ENCODE peak calls at places on chromosomes 5 and 9, in eight cellular contexts. G is CD8-positive, alpha-beta T cell; K is prostate gland; Q is thoracic aorta; A is heart left ventricle; Z is IMR-90; P is sigmoid colon; H is mucosa of descending colon. J is an unnamed sample. For H3K4me1, the result is how much of the 10 kb centered on the place peaks cover.

GRCh38 chr9:87122947-87123685 is 175.8 kb upstream of the GAS1 start:
- DNase-seq in P (no peak), A (no peak), Z (peak), Q (no peak), K (no peak), H (no peak), G (no peak), J (no peak)

GRCh38 chr9:114844766-114845165 is 38.9 kb upstream of the TNFSF15 start:
- DNase-seq in A (no peak), Z (no peak), K (no peak), H (no peak), Q (no peak), P (no peak), G (no peak), J (no peak)

GRCh38 chr5:39605145-39605544 is 180.4 kb upstream of the DAB2 start:
- DNase-seq in Q (no peak), A (no peak), H (no peak), P (no peak), Z (no peak), G (no peak), K (no peak), J (no peak)

GRCh38 chr5:140261403-140262171 is 41.3 kb downstream of the PFDN1 start:
- DNase-seq in A (no peak), K (peak), Z (peak), Q (peak), P (peak), G (no peak), H (peak), J (no peak)

GRCh38 chr5:74587895-74588294 is 52.6 kb downstream of the ENC1 start:
- DNase-seq in P (no peak), Q (no peak), K (no peak), H (no peak), G (no peak), Z (no peak), A (no peak), J (no peak)

GRCh38 chr5:58582004-58582403 is 871 bp upstream of the RAB3C start:
- DNase-seq in G (no peak), K (no peak), P (no peak), H (no peak), A (peak), Q (no peak), Z (no peak), J (no peak)

GRCh38 chr9:8800196-8800595 is 1000.6 kb upstream of the DMAC1 start:
- DNase-seq in H (no peak), P (no peak), K (no peak), Z (no peak), A (no peak), G (no peak), Q (no peak), J (no peak)

GRCh38 chr5:66021585-66021984 is 95.2 kb downstream of the ERBIN start:
- DNase-seq in A (no peak), K (no peak), P (no peak), H (no peak), Z (no peak), Q (no peak), G (no peak), J (no peak)

GRCh38 chr9:18638448-18639249 is 164.7 kb downstream of the ADAMTSL1 start:
- DNase-seq in K (no peak), G (no peak), Q (no peak), A (no peak), Z (peak), P (no peak), H (no peak), J (no peak)

GRCh38 chr5:21391506-21391905 is 1403.5 kb upstream of the CDH18 start:
- DNase-seq in A (no peak), P (no peak), H (no peak), G (no peak), K (no peak), Z (peak), Q (no peak), J (no peak)

GRCh38 chr5:16855475-16855874 is 80.6 kb downstream of the MYO10 start:
- DNase-seq in K (no peak), A (no peak), G (no peak), H (no peak), Z (peak), P (no peak), Q (no peak), J (no peak)

GRCh38 chr9:112224401-112225289 is 49.5 kb upstream of the SUSD1 start:
- DNase-seq in P (no peak), G (no peak), Q (no peak), K (no peak), H (no peak), Z (peak), A (no peak), J (no peak)

GRCh38 chr5:109297900-109298299 is 111.9 kb downstream of the PJA2 start:
- DNase-seq in Q (no peak), P (no peak), Z (no peak), A (no peak), H (no peak), G (no peak), K (no peak), J (no peak)

GRCh38 chr5:174281855-174282254 is 236.3 kb downstream of the NSG2 start:
- DNase-seq in Z (no peak), A (no peak), P (no peak), K (no peak), Q (no peak), G (no peak), H (no peak), J (no peak)

GRCh38 chr5:38742821-38743220 is 103.0 kb upstream of the OSMR start:
- DNase-seq in Q (no peak), G (no peak), H (no peak), P (no peak), A (no peak), K (no peak), Z (no peak), J (no peak)

GRCh38 chr5:151670953-151671636 is 15.6 kb downstream of the SPARC start:
- DNase-seq in H (no peak), Q (peak), P (no peak), Z (peak), G (no peak), A (no peak), K (no peak), J (no peak)

GRCh38 chr9:1198085-1198484 is 147.9 kb downstream of the DMRT2 start:
- DNase-seq in G (no peak), Q (no peak), Z (peak), A (no peak), K (no peak), P (no peak), H (no peak), J (no peak)

GRCh38 chr5:102664946-102665345 is 90.2 kb upstream of the PAM start:
- DNase-seq in Z (no peak), P (no peak), K (no peak), A (no peak), Q (no peak), G (no peak), H (no peak), J (no peak)

GRCh38 chr5:93145019-93145418 is 436.0 kb downstream of the NR2F1-AS1 start:
- DNase-seq in H (peak), K (no peak), P (no peak), Q (no peak), G (no peak), A (no peak), Z (no peak), J (no peak)

GRCh38 chr9:95043826-95044225 is 273.7 kb downstream of the FANCC start:
- DNase-seq in H (no peak), P (no peak), K (no peak), Z (no peak), G (no peak), A (no peak), Q (no peak), J (no peak)

GRCh38 chr5:92283521-92283920 is 900.4 kb upstream of the ARRDC3 start:
- DNase-seq in H (no peak), P (no peak), Z (no peak), Q (no peak), A (no peak), G (no peak), K (no peak), J (no peak)

GRCh38 chr5:138927979-138928378 is 52.8 kb upstream of the LRRTM2 start:
- DNase-seq in K (no peak), H (peak), Q (no peak), G (no peak), Z (peak), P (no peak), A (peak), J (no peak)

GRCh38 chr9:20985851-20986600 is 45.4 kb downstream of the HACD4 start:
- DNase-seq in H (no peak), P (no peak), A (no peak), G (no peak), K (no peak), Q (no peak), Z (no peak), J (no peak)

DNA sequence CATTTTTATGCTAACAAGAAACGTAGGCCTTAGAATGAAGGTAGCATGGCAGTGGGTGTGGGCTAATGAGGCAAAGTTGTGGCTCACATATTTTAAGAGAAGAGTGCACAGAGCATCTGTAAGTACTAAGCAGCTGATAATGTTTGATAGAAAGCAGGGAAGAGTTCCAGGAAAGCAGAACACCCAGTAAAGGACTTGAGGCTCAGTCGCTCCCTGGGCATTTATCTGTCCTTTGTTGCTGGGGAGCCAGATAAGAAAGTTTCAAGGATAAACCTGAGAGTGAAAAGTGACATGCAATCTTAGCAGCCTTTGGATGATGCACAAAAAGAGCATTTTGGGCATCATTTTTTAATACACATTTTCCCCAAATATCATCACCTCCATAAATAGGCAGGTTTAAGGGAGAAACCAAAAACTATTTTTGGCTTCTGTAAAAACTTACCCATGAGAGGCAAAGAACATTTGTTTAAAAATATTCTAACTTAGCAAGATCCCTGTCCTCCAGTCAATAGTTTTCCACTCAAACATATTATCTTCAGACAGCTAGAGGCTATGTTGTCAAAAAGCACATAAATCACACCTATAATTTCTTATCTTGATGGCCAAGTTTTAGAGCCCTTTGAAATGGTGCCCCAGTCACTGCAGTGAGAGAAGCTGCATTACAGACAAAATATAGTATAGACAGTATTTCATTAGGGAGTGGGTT is 3.4 kb downstream of the FREM1 start:
- DNase-seq in H (no peak), K (no peak), Z (no peak), G (no peak), P (no peak), A (no peak), Q (no peak), J (no peak)
- H3K4me3 ChIP-seq in H (no peak), K (no peak), Z (no peak), G (no peak), P (no peak), A (no peak), Q (peak), J (no peak)

GRCh38 chr9:128383007-128383753 is 12.0 kb downstream of the URM1 start:
- DNase-seq in G (no peak), Z (no peak), K (no peak), Q (no peak), H (no peak), A (no peak), P (no peak), J (no peak)

GRCh38 chr9:128383791-128384190 is 12.6 kb downstream of the URM1 start:
- DNase-seq in K (no peak), G (no peak), H (no peak), Z (no peak), A (no peak), P (no peak), Q (no peak), J (no peak)

GRCh38 chr9:128382261-128382660 is 11.1 kb downstream of the URM1 start:
- DNase-seq in G (no peak), Q (no peak), Z (no peak), K (no peak), P (no peak), A (no peak), H (no peak), J (no peak)

GRCh38 chr9:128384801-128385492 is 13.8 kb downstream of the URM1 start:
- DNase-seq in P (no peak), K (no peak), G (no peak), A (no peak), Q (no peak), H (no peak), Z (no peak), J (no peak)

GRCh38 chr9:128385493-128386205 is 14.5 kb downstream of the URM1 start:
- DNase-seq in Q (no peak), K (no peak), P (no peak), H (no peak), Z (no peak), A (no peak), G (no peak), J (no peak)
- H3K4me1 ChIP-seq in Q (under half), K (under half), P (under half), H (under half), Z (under half), A (under half), G (under half), J (under half)

GRCh38 chr5:15459200-15459599 is 40.8 kb upstream of the FBXL7 start:
- DNase-seq in A (no peak), Q (no peak), G (no peak), Z (no peak), K (no peak), P (no peak), H (no peak), J (no peak)

DNA sequence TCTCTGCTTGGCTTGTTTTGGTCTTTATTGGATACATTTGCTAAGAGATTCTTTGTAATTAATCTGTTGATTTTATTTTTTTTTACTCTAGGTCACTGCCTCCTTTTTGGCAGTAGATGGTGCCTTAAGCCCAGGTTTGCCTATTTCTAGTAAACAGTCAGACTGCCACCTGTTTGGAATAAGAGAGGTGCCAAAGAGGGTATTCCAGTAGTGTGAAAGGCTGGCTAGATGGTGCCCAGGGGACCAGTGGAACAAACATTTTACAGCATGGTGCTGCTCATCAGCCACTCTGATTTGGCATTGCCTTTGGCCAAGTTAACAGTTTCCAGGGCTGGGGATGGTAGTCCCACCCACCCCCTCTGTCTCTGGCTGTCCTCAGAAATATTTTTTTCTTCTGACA is 36.7 kb upstream of the FBXL7 start:
- DNase-seq in Z (peak), G (no peak), A (no peak), P (no peak), K (no peak), H (no peak), Q (no peak), J (no peak)
- TF ChIP-seq CTCF in Z (peak), G (no peak), A (peak), P (no peak), K (no peak), H (no peak), Q (no peak), J (peak)

GRCh38 chr5:56335212-56335611 is 102.1 kb upstream of the ANKRD55 start:
- DNase-seq in Q (no peak), Z (no peak), P (no peak), G (no peak), K (no peak), A (no peak), H (no peak), J (no peak)
- H3K4me3 ChIP-seq in Q (no peak), Z (no peak), P (no peak), G (no peak), K (no peak), A (no peak), H (no peak), J (no peak)

GRCh38 chr5:78594946-78595921 is 53.3 kb downstream of the LHFPL2 start:
- DNase-seq in K (peak), H (no peak), P (peak), Q (peak), A (no peak), Z (peak), G (no peak), J (no peak)
- H3K4me1 ChIP-seq in K (under half), H (under half), P (half or more), Q (half or more), A (under half), Z (under half), G (under half), J (under half)

GRCh38 chr9:108636023-108636422 is 219.8 kb downstream of the ACTL7B start:
- DNase-seq in A (no peak), P (no peak), H (no peak), K (no peak), Q (no peak), G (no peak), Z (no peak), J (no peak)
- TF ChIP-seq CTCF in A (no peak), P (no peak), H (no peak), K (no peak), Q (no peak), G (no peak), Z (no peak), J (no peak)

DNA sequence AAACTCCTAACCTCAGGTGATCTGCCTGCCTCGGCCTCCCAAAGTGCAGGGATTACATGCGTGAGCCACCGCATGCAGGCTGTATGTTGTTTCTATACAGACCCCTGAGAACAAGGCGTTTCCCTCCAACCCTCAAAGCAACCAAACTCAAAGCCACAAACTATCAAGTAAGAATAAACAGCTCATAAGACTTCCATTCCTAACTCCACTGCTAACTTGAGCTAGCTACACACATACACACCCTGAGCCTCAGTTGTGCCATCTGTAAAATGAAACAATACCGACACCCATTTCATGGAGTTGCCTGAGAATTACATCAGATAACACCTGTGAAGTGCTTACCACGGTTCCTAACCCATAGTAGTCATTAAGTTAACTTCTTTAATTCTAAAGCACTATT is 70.8 kb downstream of the SERINC5 start:
- DNase-seq in G (no peak), H (no peak), Q (no peak), K (no peak), Z (no peak), A (no peak), P (no peak), J (no peak)
- H3K4me3 ChIP-seq in G (no peak), H (no peak), Q (no peak), K (no peak), Z (no peak), A (no peak), P (no peak), J (no peak)

GRCh38 chr9:131409458-131409992 is 15.6 kb downstream of the PRRC2B start:
- DNase-seq in Z (no peak), A (no peak), P (no peak), K (no peak), G (no peak), H (no peak), Q (no peak), J (no peak)
- H3K4me1 ChIP-seq in Z (under half), A (half or more), P (half or more), K (under half), G (half or more), H (under half), Q (half or more), J (half or more)

DNA sequence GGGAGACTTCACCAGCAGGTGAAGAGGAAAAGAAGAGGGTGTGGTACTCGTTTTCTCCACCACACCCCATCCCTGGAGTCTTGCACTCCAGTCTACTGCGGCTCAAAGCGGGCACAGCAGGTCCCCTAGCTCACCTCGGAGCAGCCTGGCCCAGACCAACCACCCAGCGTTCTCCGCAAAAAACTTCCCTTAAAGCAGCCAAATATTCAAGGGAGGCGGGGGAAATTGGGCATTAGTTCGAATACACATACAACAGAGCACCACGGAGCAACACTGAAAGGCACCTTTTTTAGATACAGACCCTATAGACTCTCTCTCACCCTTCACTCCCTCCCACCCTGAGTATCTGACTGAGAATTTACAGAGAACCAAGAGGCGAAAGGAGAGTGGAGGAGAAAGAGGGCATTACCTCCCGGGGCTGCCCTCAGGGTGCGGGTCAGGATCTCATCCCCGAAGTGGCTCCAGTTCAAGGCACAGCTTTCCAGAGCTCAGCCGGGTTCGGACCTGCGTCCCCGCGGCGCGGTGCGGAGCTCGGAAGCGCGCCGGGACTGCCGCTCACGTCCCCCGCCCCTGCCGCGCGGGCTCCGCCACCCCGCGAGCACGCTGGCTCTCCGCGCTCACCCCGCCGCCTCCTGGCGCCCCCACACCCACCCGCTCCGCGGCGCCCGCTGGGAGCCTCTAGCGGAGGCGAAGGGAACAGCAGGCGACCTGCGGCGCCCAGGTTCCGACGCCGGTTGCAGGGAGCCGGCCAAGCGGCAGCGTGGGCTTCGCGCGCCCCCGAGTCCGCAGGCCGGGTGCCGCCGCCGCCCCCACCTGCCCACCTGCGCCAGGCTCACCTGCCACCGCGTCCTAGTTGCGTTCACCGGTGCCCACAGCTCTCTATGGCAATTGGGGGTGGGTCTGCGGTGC is 1638.7 kb upstream of the C9orf72 start:
- DNase-seq in Z (no peak), K (no peak), P (peak), G (peak), Q (no peak), A (peak), H (peak), J (no peak)
- TF ChIP-seq CTCF in Z (peak), K (peak), P (no peak), G (peak), Q (peak), A (peak), H (peak), J (peak)

DNA sequence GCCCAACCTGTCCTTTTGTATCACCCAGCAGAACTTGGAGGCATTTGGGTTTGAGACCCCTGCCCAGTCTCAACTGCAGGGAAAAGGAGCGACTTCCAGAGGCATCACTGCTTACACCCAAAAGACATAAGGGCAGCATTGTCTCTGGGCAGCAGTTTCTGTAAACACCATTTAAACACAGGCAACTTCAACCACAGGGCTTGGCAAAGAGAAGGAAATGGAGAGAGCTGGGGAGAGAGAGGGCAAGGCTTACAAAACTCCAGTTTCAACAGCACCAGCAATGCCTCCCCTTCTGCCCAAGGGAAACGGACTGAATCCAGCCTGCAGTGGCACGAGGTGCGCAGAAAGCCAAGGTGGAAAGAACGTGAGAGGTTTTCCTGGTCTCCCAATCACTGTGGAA is 147.6 kb downstream of the ROR2 start:
- DNase-seq in A (no peak), Z (peak), H (no peak), P (peak), G (no peak), Q (no peak), K (no peak), J (no peak)
- H3K4me3 ChIP-seq in A (no peak), Z (no peak), H (no peak), P (no peak), G (no peak), Q (no peak), K (no peak), J (no peak)